ENCODE peak calls at places on chromosomes 5 and 9, in eight cellular contexts. W is uterus, I is sigmoid colon, R is spleen, J is progenitor cell of endocrine pancreas, U is bronchial epithelial cell, P is heart right ventricle, D is lung. B is an unnamed sample.

GRCh38 chr9:117335797-117336435 is 78.9 kb downstream of the ASTN2 start:
- DNase-seq in W (no peak), U (no peak), R (no peak), D (no peak), I (no peak), P (no peak), J (no peak), B (no peak)

GRCh38 chr9:27817747-27818146 is 244.5 kb upstream of the C9orf72 start:
- DNase-seq in W (no peak), R (no peak), I (no peak), P (no peak), U (no peak), D (no peak), J (no peak), B (no peak)

GRCh38 chr5:24633705-24634325 is 11.0 kb downstream of the CDH10 start:
- DNase-seq in U (peak), P (no peak), I (no peak), D (no peak), W (no peak), R (no peak), J (no peak), B (no peak)

GRCh38 chr9:86187121-86187520 is 72.3 kb downstream of the C9orf153 start:
- DNase-seq in J (no peak), P (no peak), U (no peak), I (no peak), D (no peak), W (no peak), R (no peak), B (no peak)

GRCh38 chr5:109038209-109038840 is 290.6 kb downstream of the FER start:
- DNase-seq in U (peak), J (no peak), P (no peak), I (no peak), W (no peak), D (no peak), R (no peak), B (no peak)

GRCh38 chr5:181241393-181241975 is 2.2 kb downstream of the RACK1 start:
- DNase-seq in R (no peak), U (peak), P (no peak), D (no peak), I (peak), J (no peak), W (no peak), B (no peak)

GRCh38 chr9:93676310-93677054 is 100.1 kb downstream of the PHF2 start:
- DNase-seq in J (no peak), U (no peak), W (peak), I (peak), P (peak), R (peak), D (no peak), B (no peak)

GRCh38 chr5:172727551-172727950 is 43.4 kb downstream of the DUSP1 start:
- DNase-seq in I (no peak), U (no peak), P (no peak), D (no peak), R (peak), W (no peak), J (no peak), B (no peak)

GRCh38 chr9:26053954-26054353 is 375.7 kb upstream of the TUSC1 start:
- DNase-seq in R (no peak), I (no peak), D (no peak), J (no peak), U (no peak), W (no peak), P (no peak), B (no peak)

GRCh38 chr9:136052433-136052880 is 42.6 kb downstream of the NACC2 start:
- DNase-seq in R (no peak), D (no peak), P (no peak), U (no peak), J (no peak), W (no peak), I (peak), B (no peak)

GRCh38 chr9:95735701-95736100 is 139.8 kb upstream of the ERCC6L2 start:
- DNase-seq in D (no peak), J (no peak), W (no peak), U (no peak), I (no peak), R (no peak), P (no peak), B (no peak)

GRCh38 chr5:173479711-173480110 is 136.7 kb downstream of the BOD1 start:
- DNase-seq in D (no peak), J (no peak), U (no peak), I (no peak), W (no peak), P (no peak), R (no peak), B (no peak)

GRCh38 chr9:31590091-31590490 is 794.4 kb upstream of the ACO1 start:
- DNase-seq in I (no peak), W (no peak), J (no peak), D (no peak), P (no peak), R (no peak), U (peak), B (no peak)

GRCh38 chr5:142816577-142816976 is 46.4 kb downstream of the ARHGAP26 start:
- DNase-seq in R (no peak), J (no peak), I (no peak), D (no peak), U (peak), W (no peak), P (peak), B (peak)

GRCh38 chr9:97412628-97413382 is 909 bp downstream of the TDRD7 start:
- DNase-seq in P (no peak), J (no peak), R (no peak), U (no peak), W (no peak), D (no peak), I (no peak), B (no peak)

GRCh38 chr5:30581198-30581925 is 612.1 kb upstream of the CDH6 start:
- DNase-seq in D (no peak), J (no peak), R (no peak), W (no peak), U (no peak), I (no peak), P (no peak), B (no peak)

GRCh38 chr5:172773481-172774469 is 2.8 kb upstream of the DUSP1 start:
- DNase-seq in P (no peak), R (peak), W (peak), D (no peak), J (no peak), U (peak), I (no peak), B (no peak)

GRCh38 chr5:41268894-41269293 is 55.6 kb upstream of the C6 start:
- DNase-seq in J (no peak), P (no peak), W (no peak), D (no peak), I (no peak), R (no peak), U (no peak), B (no peak)

GRCh38 chr5:58451732-58452565 is 7.9 kb downstream of the PLK2 start:
- DNase-seq in D (no peak), U (no peak), J (no peak), W (no peak), I (no peak), R (no peak), P (no peak), B (no peak)

GRCh38 chr5:58452566-58453258 is 7.2 kb downstream of the PLK2 start:
- DNase-seq in P (no peak), U (peak), W (no peak), D (no peak), I (no peak), R (no peak), J (no peak), B (peak)

GRCh38 chr5:58447231-58447630 is 12.7 kb downstream of the PLK2 start:
- DNase-seq in I (no peak), D (no peak), R (no peak), J (no peak), W (no peak), U (no peak), P (no peak), B (no peak)

GRCh38 chr5:58450811-58451629 is 8.9 kb downstream of the PLK2 start:
- DNase-seq in J (no peak), U (no peak), I (no peak), D (no peak), P (no peak), R (no peak), W (no peak), B (no peak)

GRCh38 chr5:58450018-58450417 is 9.9 kb downstream of the PLK2 start:
- DNase-seq in J (no peak), U (no peak), I (no peak), W (no peak), R (no peak), P (no peak), D (no peak), B (no peak)
- TF ChIP-seq CTCF in J (no peak), U (no peak), I (no peak), W (no peak), R (no peak), P (no peak), D (no peak), B (no peak)

GRCh38 chr5:17081142-17081541 is 136.3 kb upstream of the BASP1 start:
- DNase-seq in D (no peak), W (no peak), R (no peak), P (no peak), U (no peak), J (no peak), I (no peak), B (no peak)
- TF ChIP-seq CTCF in D (no peak), W (no peak), R (no peak), P (no peak), U (no peak), J (no peak), I (no peak), B (no peak)

GRCh38 chr9:20732118-20732517 is 48.1 kb downstream of the FOCAD start:
- DNase-seq in W (no peak), I (no peak), R (no peak), U (peak), P (no peak), D (no peak), J (no peak), B (no peak)
- TF ChIP-seq CTCF in W (no peak), I (no peak), R (no peak), U (no peak), P (no peak), D (no peak), J (no peak), B (no peak)

GRCh38 chr5:74393943-74394342 is 246.6 kb downstream of the ENC1 start:
- DNase-seq in W (no peak), J (no peak), I (no peak), D (no peak), U (no peak), P (no peak), R (no peak), B (no peak)

GRCh38 chr5:74394924-74395880 is 245.3 kb downstream of the ENC1 start:
- DNase-seq in U (peak), J (peak), W (no peak), I (no peak), P (no peak), R (no peak), D (no peak), B (no peak)

GRCh38 chr5:74392698-74393431 is 247.7 kb downstream of the ENC1 start:
- DNase-seq in U (peak), D (no peak), J (no peak), W (no peak), P (no peak), R (no peak), I (no peak), B (no peak)

GRCh38 chr5:74396913-74397606 is 243.5 kb downstream of the ENC1 start:
- DNase-seq in P (peak), W (peak), J (no peak), U (no peak), I (no peak), R (no peak), D (no peak), B (no peak)

GRCh38 chr5:74394543-74394923 is 246.0 kb downstream of the ENC1 start:
- DNase-seq in U (no peak), R (no peak), I (no peak), W (no peak), D (no peak), J (no peak), P (no peak), B (no peak)
- TF ChIP-seq CTCF in U (peak), R (no peak), I (no peak), W (no peak), D (no peak), J (no peak), P (no peak), B (no peak)

GRCh38 chr9:132669636-132670358 is at the start of gene DDX31:
- DNase-seq in J (peak), U (peak), R (peak), I (peak), P (peak), D (peak), W (peak), B (peak)
- TF ChIP-seq CTCF in J (peak), U (no peak), R (no peak), I (no peak), P (no peak), D (no peak), W (no peak), B (no peak)

DNA sequence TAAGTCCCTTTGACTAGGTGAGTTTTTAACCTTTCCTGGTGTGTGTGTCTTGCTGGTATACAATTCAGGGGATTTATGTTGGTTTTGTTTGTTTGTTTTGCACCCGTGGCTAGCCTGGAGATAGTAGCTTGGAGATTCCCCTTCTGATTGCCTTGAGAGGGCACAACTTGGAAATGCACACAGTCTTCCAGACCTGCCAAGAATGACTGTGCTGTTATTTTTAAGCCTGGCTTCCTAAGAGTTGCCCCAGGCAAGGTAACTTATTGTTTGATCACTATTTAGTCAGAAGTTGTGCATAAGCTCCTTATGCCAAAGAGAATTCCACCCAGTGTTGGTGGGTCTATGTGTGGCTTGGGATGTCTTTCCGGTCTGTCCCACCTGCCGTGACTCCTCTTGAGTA is 421.9 kb upstream of the KCNN2 start:
- DNase-seq in U (peak), R (no peak), J (no peak), I (no peak), D (no peak), W (no peak), P (no peak), B (no peak)
- TF ChIP-seq CTCF in U (no peak), R (no peak), J (no peak), I (no peak), D (no peak), W (no peak), P (no peak), B (no peak)

DNA sequence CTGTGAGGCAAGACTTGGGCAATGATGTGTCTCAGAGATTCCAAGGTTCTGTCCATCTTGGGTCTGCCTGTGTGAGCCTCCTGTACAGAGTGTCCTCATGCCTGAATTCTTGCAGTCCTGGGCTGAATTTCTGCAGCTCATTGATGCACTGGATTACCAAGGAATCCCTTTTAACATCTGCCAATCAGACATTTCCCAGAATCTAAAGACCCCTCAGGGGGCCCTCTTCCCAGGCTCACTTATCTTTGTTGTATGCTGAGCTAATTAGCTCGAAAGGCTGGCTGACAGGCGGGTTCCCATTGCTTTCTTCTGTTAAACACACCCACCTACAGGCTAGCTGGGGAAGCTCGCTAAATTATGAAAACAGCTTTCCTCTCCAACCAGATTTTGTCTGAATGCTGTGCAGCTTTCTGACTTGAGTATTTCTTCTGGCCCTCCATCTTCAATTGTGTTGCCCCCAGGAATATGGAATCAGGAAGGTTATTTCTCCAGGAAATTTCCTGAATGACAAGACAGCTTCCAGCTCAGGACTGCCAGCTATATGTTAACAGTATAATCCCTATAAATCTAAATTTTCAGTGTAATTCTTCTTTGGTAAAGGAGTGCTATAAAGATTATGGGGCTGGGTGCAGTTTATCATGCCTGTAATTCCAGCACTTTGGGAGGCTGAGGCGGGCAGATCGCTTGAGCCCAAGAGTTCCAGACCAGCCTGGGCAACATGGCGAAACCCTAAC is at the start of gene LIX1:
- DNase-seq in I (no peak), P (peak), J (no peak), W (no peak), R (no peak), U (peak), D (no peak), B (no peak)
- TF ChIP-seq CTCF in I (peak), P (peak), J (peak), W (peak), R (peak), U (peak), D (peak), B (no peak)

DNA sequence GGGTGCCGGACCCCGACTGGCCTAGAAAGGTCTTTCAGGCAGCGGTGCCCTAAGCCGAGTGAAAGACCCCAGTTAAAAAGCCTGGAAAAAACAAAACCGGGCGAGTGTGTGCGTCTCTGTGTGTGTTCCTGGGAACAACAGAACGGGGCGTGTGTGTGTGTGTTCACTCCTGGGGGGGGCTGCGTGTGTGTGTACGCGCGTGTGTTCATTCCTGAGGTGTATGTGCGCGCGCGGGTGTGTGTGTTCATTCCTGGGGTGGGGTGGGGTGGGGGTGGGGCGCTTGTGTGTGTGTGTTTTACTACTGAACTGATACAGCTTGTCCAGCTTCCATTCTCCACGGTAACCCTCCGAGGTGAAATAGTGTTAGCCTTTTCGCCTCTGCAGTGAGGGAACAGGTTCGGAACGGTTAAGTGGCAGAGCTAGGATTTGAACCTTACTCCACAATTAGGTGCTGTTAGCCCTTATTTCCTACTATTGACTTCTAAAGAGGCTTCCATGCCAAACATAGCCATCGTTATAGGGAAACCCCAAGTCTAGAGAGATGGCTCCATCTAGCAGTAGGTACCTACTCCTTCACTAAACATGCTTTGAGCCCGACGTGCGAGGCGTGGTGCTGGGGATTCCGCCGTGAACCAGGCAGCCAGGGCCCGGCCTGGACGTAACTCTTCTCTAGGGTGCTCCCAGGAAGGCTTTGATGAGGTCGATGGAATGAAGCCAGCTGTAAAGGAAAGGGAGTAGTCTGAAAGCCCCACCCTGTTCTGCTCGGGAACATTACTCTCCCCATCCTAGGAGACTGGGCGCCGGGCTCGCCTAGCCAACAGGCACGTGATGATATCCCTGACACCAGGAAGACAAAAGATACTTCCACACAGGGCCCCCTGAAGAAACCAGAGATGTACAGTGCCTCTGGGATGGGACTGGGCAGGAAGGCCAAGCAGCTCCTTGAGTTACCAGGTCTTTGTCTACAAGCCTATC is 734 bp upstream of the SKP1 start:
- DNase-seq in U (peak), W (peak), P (peak), D (peak), R (peak), I (peak), J (no peak), B (peak)
- TF ChIP-seq CTCF in U (no peak), W (no peak), P (no peak), D (no peak), R (no peak), I (no peak), J (no peak), B (no peak)

GRCh38 chr9:2241461-2241874 is 226.3 kb downstream of the SMARCA2 start:
- DNase-seq in D (no peak), W (peak), R (peak), I (no peak), P (peak), J (peak), U (peak), B (no peak)
- TF ChIP-seq CTCF in D (no peak), W (peak), R (no peak), I (no peak), P (peak), J (peak), U (peak), B (no peak)

B was measured in lower leg skin.